ENCODE peak calls at places on chromosomes 16 and 17, in nine cellular contexts. N is tibial artery, A is cardiac muscle cell, P is fibroblast of mammary gland, X is endothelial cell, Z is HepG2, G is sigmoid colon, E is GM23338, Y is RWPE1. Q is an unnamed sample.

GRCh38 chr17:7656958-7657715 is 6.4 kb downstream of the ATP1B2 start:
- DNase-seq in N (peak; percentile 69), A (peak; percentile 94), P (no peak), X (peak; percentile 75), Z (no peak), G (peak; percentile 77), E (peak; percentile 98), Y (no peak), Q (no peak)

GRCh38 chr16:24801761-24802302 is 43.9 kb upstream of the SLC5A11 start:
- DNase-seq in N (no peak), A (peak; percentile 49), P (no peak), X (no peak), Z (no peak), G (no peak), E (no peak), Y (no peak), Q (no peak)

GRCh38 chr17:77320046-77320445 is 179.3 kb downstream of the SEC14L1 start:
- DNase-seq in N (peak; percentile 80), A (no peak), P (peak; percentile 90), X (no peak), Z (no peak), G (peak; percentile 84), E (no peak), Y (no peak), Q (peak; percentile 58)

GRCh38 chr17:77842148-77842905 is 116.2 kb upstream of the TNRC6C start:
- DNase-seq in N (peak; percentile 45), A (no peak), P (peak; percentile 52), X (no peak), Z (no peak), G (peak; percentile 54), E (no peak), Y (peak; percentile 54), Q (peak; percentile 60)

GRCh38 chr16:6081320-6081976 is 983.9 kb upstream of the EEF2KMT start:
- DNase-seq in N (no peak), A (peak; percentile 45), P (no peak), X (peak; percentile 64), Z (peak; percentile 20), G (no peak), E (peak; percentile 70), Y (peak; percentile 8), Q (no peak)

GRCh38 chr16:10729649-10730048 is 14.0 kb upstream of the NUBP1 start:
- DNase-seq in N (no peak), A (no peak), P (peak; percentile 75), X (no peak), Z (no peak), G (no peak), E (peak; percentile 35), Y (peak; percentile 78), Q (no peak)

GRCh38 chr16:88356727-88357199 is 26.0 kb upstream of the ZNF469 start:
- DNase-seq in N (no peak), A (no peak), P (no peak), X (no peak), Z (no peak), G (peak; percentile 61), E (no peak), Y (no peak), Q (peak; percentile 86)

GRCh38 chr17:77235370-77236080 is 94.8 kb downstream of the SEC14L1 start:
- DNase-seq in N (no peak), A (no peak), P (peak; percentile 87), X (no peak), Z (no peak), G (no peak), E (no peak), Y (no peak), Q (no peak)

GRCh38 chr17:44146375-44147346 is 4.9 kb downstream of the HROB start:
- DNase-seq in N (no peak), A (peak; percentile 64), P (no peak), X (no peak), Z (no peak), G (no peak), E (no peak), Y (no peak), Q (no peak)

GRCh38 chr17:71331754-71332153 is 789.1 kb upstream of the SOX9 start:
- DNase-seq in N (no peak), A (no peak), P (no peak), X (no peak), Z (no peak), G (no peak), E (no peak), Y (no peak), Q (no peak)

GRCh38 chr17:33945641-33946546 is 309.2 kb upstream of the CCL2 start:
- DNase-seq in N (no peak), A (no peak), P (no peak), X (no peak), Z (no peak), G (no peak), E (peak; percentile 29), Y (no peak), Q (no peak)

GRCh38 chr17:14082848-14083247 is 13.5 kb downstream of the COX10 start:
- DNase-seq in N (no peak), A (no peak), P (no peak), X (no peak), Z (no peak), G (no peak), E (no peak), Y (no peak), Q (no peak)

GRCh38 chr16:28300327-28300726 is 8.0 kb downstream of the SBK1 start:
- DNase-seq in N (no peak), A (no peak), P (no peak), X (no peak), Z (no peak), G (no peak), E (no peak), Y (no peak), Q (no peak)

DNA sequence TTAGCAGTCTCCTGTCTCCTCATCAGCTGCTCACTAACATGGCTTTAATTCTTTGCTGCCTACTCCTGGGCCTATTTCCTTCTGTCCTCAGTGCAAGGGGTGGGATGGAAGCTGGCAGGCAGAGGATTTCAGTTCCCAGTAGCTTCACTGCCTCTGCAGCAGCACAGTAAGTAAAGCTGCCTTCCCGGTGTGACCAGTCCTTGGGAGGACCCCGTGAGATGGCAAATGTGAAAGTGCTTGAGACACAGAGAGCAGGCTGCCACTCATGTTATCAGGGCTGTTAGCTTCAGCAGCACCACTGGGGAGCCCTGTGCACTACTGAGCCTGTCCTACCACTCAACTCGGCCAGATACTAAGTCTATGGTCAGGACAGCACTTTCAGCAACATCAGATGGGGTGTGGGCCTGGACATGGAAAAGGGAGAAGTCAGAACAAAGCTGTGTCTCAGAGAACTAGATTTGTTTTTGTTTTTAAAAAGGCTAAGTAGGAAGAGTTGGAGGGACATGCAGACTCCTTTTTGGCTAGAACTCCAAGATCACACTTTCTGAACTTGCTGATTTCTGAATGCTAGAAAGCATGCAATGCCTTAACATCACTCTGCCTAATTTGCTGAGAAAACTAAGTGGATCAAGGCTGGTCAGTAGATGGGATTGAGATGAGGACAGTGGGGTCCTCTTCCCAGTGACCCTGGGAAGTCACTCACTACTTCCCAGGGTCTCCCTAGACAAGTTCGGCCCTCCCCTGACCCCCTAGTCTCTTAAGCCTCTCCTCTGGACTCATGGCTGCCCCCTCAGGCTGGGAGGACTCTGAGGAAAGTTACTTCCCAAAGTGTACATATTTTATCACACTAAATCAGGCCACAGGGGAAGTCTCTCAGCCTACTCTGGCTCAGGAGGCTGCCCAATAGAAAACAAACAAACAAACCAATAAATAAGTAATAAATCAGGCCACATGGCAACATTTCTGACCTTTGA is 1.1 kb downstream of the ACSF2 start:
- DNase-seq in N (no peak), A (peak; percentile 76), P (peak; percentile 14), X (peak; percentile 16), Z (peak; percentile 78), G (peak; percentile 69), E (peak; percentile 73), Y (peak; percentile 53), Q (no peak)
- TF ChIP-seq CTCF in N (no peak), A (peak; percentile 22), P (peak; percentile 8), X (no peak), Z (peak; percentile 84), G (no peak), E (peak; percentile 57), Y (peak; percentile 69), Q (peak; percentile 67)

DNA sequence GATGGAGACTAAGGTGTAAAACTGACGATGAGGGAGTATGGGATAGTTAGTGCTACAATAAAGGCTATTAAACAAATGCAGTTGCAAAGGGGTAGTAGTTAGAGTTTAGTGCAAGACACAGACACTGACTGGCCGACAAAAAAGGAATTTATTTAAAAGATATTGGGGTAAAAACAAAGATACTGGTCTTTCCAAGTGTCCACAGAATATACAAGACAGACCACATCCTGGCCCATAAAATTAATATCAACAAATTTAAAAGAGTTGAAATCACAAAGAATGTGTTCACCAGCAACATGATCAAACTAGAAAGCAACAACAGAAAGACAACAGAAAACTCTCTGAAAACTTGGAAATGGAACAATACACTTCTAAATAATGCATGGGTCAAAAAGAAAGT is 54.7 kb downstream of the CFDP1 start:
- DNase-seq in N (no peak), A (no peak), P (no peak), X (no peak), Z (no peak), G (no peak), E (no peak), Y (no peak), Q (no peak)
- TF ChIP-seq CTCF in N (no peak), A (no peak), P (no peak), X (no peak), Z (no peak), G (no peak), E (no peak), Y (no peak), Q (no peak)

GRCh38 chr16:14284930-14285541 is 213.9 kb downstream of the MRTFB start:
- DNase-seq in N (no peak), A (peak; percentile 71), P (peak; percentile 71), X (peak; percentile 55), Z (peak; percentile 65), G (peak; percentile 86), E (peak; percentile 73), Y (peak; percentile 53), Q (no peak)
- TF ChIP-seq CTCF in N (peak; percentile 31), A (peak; percentile 37), P (peak; percentile 44), X (no peak), Z (peak; percentile 74), G (no peak), E (peak; percentile 44), Y (peak; percentile 52), Q (peak; percentile 83)

DNA sequence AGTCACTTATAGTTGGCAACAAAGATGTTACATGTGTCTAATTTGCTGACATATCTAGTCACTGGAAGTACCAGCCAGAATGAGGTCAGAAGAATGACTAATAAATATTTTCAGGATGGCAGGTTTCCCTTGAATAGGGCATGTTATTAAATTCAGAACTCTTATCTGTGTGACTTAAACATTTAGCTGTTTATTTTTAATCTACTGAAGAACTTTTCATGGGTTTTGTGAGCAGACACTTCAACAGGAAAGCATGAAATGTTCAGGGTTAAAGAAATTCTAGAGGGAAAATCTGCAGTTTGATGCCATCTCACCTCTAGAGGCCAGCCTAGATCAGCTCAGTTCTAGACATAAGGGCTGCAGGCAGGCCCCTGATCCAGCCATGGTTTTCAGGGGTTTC is 13.2 kb downstream of the JPT2 start:
- DNase-seq in N (no peak), A (no peak), P (peak; percentile 65), X (no peak), Z (no peak), G (no peak), E (no peak), Y (peak; percentile 29), Q (no peak)
- TF ChIP-seq CTCF in N (no peak), A (peak; percentile 38), P (peak; percentile 36), X (no peak), Z (no peak), G (no peak), E (no peak), Y (no peak), Q (peak; percentile 58)

GRCh38 chr17:63774141-63774981 is at the start of gene DDX42:
- DNase-seq in N (peak; percentile 94), A (peak; percentile 77), P (peak; percentile 45), X (peak; percentile 86), Z (peak; percentile 64), G (peak; percentile 80), E (peak; percentile 94), Y (peak; percentile 56), Q (no peak)
- TF ChIP-seq CTCF in N (no peak), A (peak; percentile 29), P (no peak), X (no peak), Z (peak; percentile 43), G (no peak), E (peak; percentile 24), Y (no peak), Q (peak; percentile 54)

GRCh38 chr17:66146394-66146793 is 45.5 kb downstream of the CEP112 start:
- DNase-seq in N (no peak), A (no peak), P (no peak), X (no peak), Z (no peak), G (no peak), E (no peak), Y (no peak), Q (no peak)
- TF ChIP-seq CTCF in N (no peak), A (no peak), P (no peak), X (no peak), Z (no peak), G (no peak), E (no peak), Y (no peak), Q (no peak)

Q was measured in chondrocyte.